ENCODE peak calls at places on chromosomes 6 and 20, in ten cellular contexts. N is PC-9, X is uterus, W is tibial nerve, V is left ventricle myocardium inferior, L is foreskin fibroblast, I is right atrium auricular region, O is astrocyte of the spinal cord, E is esophagus muscularis mucosa, B is psoas muscle. K is an unnamed sample.

GRCh38 chr6:135990855-135991464 is 139.5 kb downstream of the PDE7B start:
- DNase-seq in L (no peak), X (no peak), B (no peak), N (no peak), E (no peak), W (no peak), I (no peak), V (no peak), O (no peak), K (peak; percentile 49)

GRCh38 chr20:51403465-51404220 is 138.9 kb downstream of the NFATC2 start:
- DNase-seq in N (no peak), O (no peak), E (no peak), B (no peak), V (no peak), I (no peak), L (no peak), X (no peak), W (no peak), K (no peak)

GRCh38 chr20:50582591-50583234 is 72.5 kb downstream of the PTPN1 start:
- DNase-seq in W (no peak), O (no peak), X (no peak), I (no peak), L (no peak), V (no peak), E (no peak), N (no peak), B (no peak), K (no peak)

GRCh38 chr6:41577865-41578713 is 31.9 kb downstream of the FOXP4 start:
- DNase-seq in W (no peak), L (peak; percentile 64), V (no peak), B (no peak), I (no peak), E (no peak), N (peak; percentile 86), O (peak; percentile 47), X (no peak), K (peak; percentile 67)

GRCh38 chr6:14082771-14083170 is 34.8 kb upstream of the CD83 start:
- DNase-seq in B (no peak), X (no peak), V (no peak), N (no peak), I (no peak), W (no peak), E (no peak), L (no peak), O (no peak), K (no peak)

GRCh38 chr6:136566007-136566487 is 15.8 kb upstream of the MAP7 start:
- DNase-seq in E (no peak), B (no peak), O (no peak), X (no peak), V (peak; percentile 22), L (no peak), W (no peak), N (no peak), I (no peak), K (no peak)

GRCh38 chr6:41713650-41714291 is 21.6 kb downstream of the TFEB start:
- DNase-seq in W (no peak), N (no peak), V (no peak), E (no peak), I (no peak), B (peak; percentile 71), O (no peak), L (peak; percentile 30), X (no peak), K (peak; percentile 81)

GRCh38 chr20:57087102-57087501 is 179.3 kb downstream of the BMP7 start:
- DNase-seq in L (no peak), X (no peak), V (no peak), I (no peak), W (no peak), N (peak; percentile 42), O (no peak), E (no peak), B (no peak), K (peak; percentile 2)

GRCh38 chr6:53359843-53360834 is 11.4 kb upstream of the ELOVL5 start:
- DNase-seq in X (no peak), W (no peak), I (no peak), B (no peak), E (no peak), O (peak; percentile 58), V (no peak), N (peak; percentile 10), L (peak; percentile 72), K (no peak)

GRCh38 chr6:166419717-166420116 is 37.0 kb upstream of the MPC1 start:
- DNase-seq in X (no peak), V (no peak), B (no peak), I (no peak), E (no peak), N (no peak), O (no peak), W (no peak), L (no peak), K (no peak)

GRCh38 chr6:143197377-143197776 is 136.7 kb downstream of the AIG1 start:
- DNase-seq in W (no peak), V (no peak), N (no peak), O (no peak), E (no peak), L (no peak), I (no peak), X (no peak), B (no peak), K (no peak)

GRCh38 chr20:47256665-47257236 is 99.7 kb downstream of the ZMYND8 start:
- DNase-seq in I (no peak), X (no peak), E (no peak), B (no peak), N (no peak), W (no peak), L (peak; percentile 47), O (peak; percentile 50), V (no peak), K (peak; percentile 25)

GRCh38 chr6:120058410-120058809 is 708.8 kb upstream of the MAN1A1 start:
- DNase-seq in N (no peak), X (no peak), L (no peak), V (no peak), I (no peak), B (no peak), E (no peak), O (no peak), W (no peak), K (no peak)

GRCh38 chr6:120055071-120055470 is 705.5 kb upstream of the MAN1A1 start:
- DNase-seq in N (no peak), V (no peak), W (no peak), B (no peak), I (no peak), E (no peak), O (no peak), X (no peak), L (no peak), K (no peak)

DNA sequence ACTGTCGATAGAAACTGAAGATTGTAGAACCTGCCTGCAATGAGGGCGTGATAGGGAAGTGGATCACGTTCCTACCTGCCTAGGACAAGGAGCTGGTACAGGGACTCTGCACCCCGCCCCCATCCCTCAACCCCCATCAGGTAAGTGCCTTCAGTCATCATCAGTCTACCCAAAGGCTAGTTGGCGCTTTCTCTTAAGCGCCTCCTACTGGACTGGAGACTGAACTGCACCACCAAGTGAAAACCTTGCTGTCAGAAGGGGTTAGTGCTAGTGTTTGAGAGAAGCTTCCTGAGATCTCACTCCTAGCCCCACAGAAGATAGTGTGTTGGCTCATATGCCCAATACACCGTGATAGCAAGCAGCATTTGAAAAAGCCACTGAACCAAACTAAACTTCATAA is 706.5 kb upstream of the MAN1A1 start:
- DNase-seq in X (no peak), I (no peak), L (no peak), B (no peak), W (no peak), V (no peak), E (no peak), O (no peak), N (no peak), K (peak; percentile 0)
- TF ChIP-seq CTCF in X (no peak), I (no peak), L (peak; percentile 23), B (no peak), W (no peak), V (no peak), E (no peak), O (peak; percentile 36), N (peak; percentile 62), K (peak; percentile 41)

DNA sequence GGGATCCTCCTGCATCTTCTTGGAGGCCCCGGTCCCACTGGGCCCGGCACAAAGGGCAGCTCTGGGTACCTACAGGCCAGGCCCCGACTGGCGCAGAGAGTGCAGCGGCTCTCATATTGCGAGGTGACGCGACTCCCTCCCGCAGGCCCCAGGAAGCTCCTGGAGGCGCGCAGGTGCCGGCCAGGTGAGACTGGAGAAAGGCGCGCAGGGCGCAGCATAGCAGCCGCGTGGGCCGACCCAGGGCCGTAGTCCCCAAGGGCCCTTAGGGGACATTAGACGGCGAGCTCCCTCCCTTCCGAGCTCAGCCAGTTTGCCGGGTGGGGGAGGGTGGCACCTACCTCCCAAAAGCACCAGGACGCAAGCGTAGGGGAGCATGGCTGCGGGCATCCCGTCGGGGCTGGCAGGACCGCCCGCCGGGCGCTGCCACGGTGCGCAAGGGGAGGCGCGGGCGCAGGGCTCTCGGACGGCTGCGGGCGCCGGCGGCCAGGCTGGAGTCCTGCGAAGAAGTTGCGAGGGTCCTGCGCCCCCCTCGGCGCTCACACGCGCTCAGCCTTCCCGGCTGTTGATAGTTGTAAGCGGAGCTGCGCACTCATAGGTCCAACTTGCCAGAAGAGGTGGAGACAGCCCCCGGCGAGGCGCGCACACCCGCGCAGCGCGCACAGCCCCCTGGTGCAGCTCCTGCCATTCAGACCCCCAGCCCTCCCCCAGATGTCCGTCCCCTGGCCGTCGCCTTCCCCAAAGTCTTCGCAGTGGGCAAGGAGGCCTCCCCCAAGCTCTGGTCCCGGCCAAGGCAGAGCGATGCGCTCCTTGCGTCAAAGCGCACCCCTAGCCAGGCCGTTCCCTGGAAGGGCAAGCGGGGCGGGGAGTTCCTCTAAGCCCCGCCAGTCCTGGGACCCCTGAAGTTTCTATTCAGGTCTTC is 619 bp downstream of the APCDD1L start:
- DNase-seq in N (no peak), O (peak; percentile 23), V (no peak), W (no peak), I (no peak), E (no peak), L (peak; percentile 26), X (no peak), B (no peak), K (peak; percentile 35)
- H3K4me3 ChIP-seq in N (peak overlapping the region; percentile 57), O (peak overlapping the region; percentile 50), V (peak overlapping the region; percentile 53), W (peak overlapping the region; percentile 27), I (peak overlapping the region; percentile 36), E (peak overlapping the region; percentile 48), L (peak overlapping the region; percentile 46), X (peak overlapping the region; percentile 18), B (peak overlapping the region; percentile 38), K (peak overlapping the region; percentile 34)

GRCh38 chr20:52585333-52585732 is 386.8 kb upstream of the TSHZ2 start:
- DNase-seq in E (no peak), O (no peak), N (no peak), L (no peak), V (no peak), B (no peak), X (no peak), I (no peak), W (no peak), K (peak; percentile 29)
- TF ChIP-seq CTCF in E (no peak), O (no peak), N (no peak), L (no peak), V (no peak), B (no peak), X (no peak), I (no peak), W (no peak), K (no peak)

DNA sequence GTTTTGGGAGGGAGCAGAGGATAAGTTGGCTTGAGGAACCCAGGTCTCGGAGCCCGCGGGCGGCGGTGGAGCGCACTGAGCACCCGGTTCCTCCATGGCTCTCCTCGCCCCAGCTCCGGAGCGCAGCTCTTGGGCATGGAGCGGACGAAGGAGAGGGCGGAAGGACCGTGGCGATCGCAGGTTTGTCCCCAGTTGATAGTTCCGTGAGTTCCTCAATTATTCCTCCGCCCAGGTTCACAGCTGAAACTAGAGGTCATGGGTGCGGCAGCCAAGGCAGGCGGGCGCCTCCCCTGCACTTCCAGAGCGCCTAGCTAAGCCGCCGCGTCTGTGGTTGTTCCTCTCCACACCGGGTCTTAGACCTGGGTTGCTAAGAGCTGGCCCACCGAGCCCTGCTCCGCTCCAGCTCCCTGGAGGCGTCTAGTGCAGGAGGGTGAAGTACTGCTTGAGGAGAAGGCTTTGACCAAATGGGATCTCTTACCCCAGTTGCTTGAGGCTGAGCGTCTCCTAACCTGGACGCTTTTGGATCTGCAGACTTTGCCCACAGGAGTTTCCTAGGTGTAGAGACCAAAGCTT is at the start of gene HTR1B:
- DNase-seq in I (no peak), L (peak; percentile 73), B (no peak), N (no peak), V (no peak), W (no peak), X (no peak), O (peak; percentile 63), E (no peak), K (peak; percentile 49)
- H3K4me3 ChIP-seq in I (peak within 1 kb of the TSS; percentile 49), L (peak within 1 kb of the TSS; percentile 64), B (peak within 1 kb of the TSS; percentile 56), N (no peak within 1 kb of the TSS), V (peak within 1 kb of the TSS; percentile 66), W (peak within 1 kb of the TSS; percentile 55), X (peak within 1 kb of the TSS; percentile 20), O (peak within 1 kb of the TSS; percentile 57), E (peak within 1 kb of the TSS; percentile 57), K (peak within 1 kb of the TSS; percentile 52)

K was measured in epithelial cell of esophagus.